ENCODE peak calls at places on chromosome 11, in five cellular contexts. W is hepatocyte, H is bronchial epithelial cell, O is AG04449, S is IMR-90. R is an unnamed sample.

GRCh38 chr11:71992331-71992730 is 6.4 kb upstream of the IL18BP start:
- DNase-seq in H (no peak), O (no peak), W (no peak), S (no peak), R (no peak)

GRCh38 chr11:35593143-35593542 is 25.1 kb upstream of the FJX1 start:
- DNase-seq in S (peak), O (peak), W (no peak), H (peak), R (peak)

GRCh38 chr11:102869354-102869753 is 5.4 kb downstream of the MMP12 start:
- DNase-seq in H (peak), S (no peak), W (no peak), O (no peak), R (peak)

GRCh38 chr11:75949023-75949672 is 134.1 kb downstream of the UVRAG start:
- DNase-seq in W (no peak), S (peak), O (no peak), H (no peak), R (no peak)

GRCh38 chr11:10051868-10052586 is 242.0 kb downstream of the SBF2 start:
- DNase-seq in O (no peak), S (peak), H (no peak), W (no peak), R (no peak)

GRCh38 chr11:794013-794765 is 3.9 kb downstream of the SLC25A22 start:
- DNase-seq in H (no peak), W (no peak), O (no peak), S (no peak), R (no peak)

GRCh38 chr11:70307176-70307575 is 36.7 kb downstream of the PPFIA1 start:
- DNase-seq in H (peak), W (no peak), O (no peak), S (no peak), R (peak)

GRCh38 chr11:109553284-109553683 is 131.3 kb downstream of the C11orf87 start:
- DNase-seq in H (no peak), W (no peak), O (no peak), S (no peak), R (no peak)

GRCh38 chr11:72812604-72812967 is 1.6 kb upstream of the ATG16L2 start:
- DNase-seq in S (no peak), O (no peak), W (no peak), H (no peak), R (peak)

GRCh38 chr11:17063171-17064002 is 14.1 kb downstream of the RPS13 start:
- DNase-seq in O (no peak), S (peak), W (peak), H (peak), R (peak)

GRCh38 chr11:124113890-124114289 is 1.4 kb upstream of the VWA5A start:
- DNase-seq in W (peak), S (peak), H (peak), O (no peak), R (no peak)

GRCh38 chr11:1554981-1555712 is 16.9 kb downstream of the DUSP8 start:
- DNase-seq in O (no peak), H (no peak), S (no peak), W (no peak), R (no peak)

GRCh38 chr11:76805206-76805913 is 22.2 kb downstream of the TSKU start:
- DNase-seq in W (no peak), O (no peak), S (peak), H (peak), R (peak)

GRCh38 chr11:14784230-14784629 is 107.8 kb downstream of the CYP2R1 start:
- DNase-seq in S (no peak), W (no peak), H (no peak), O (no peak), R (no peak)

DNA sequence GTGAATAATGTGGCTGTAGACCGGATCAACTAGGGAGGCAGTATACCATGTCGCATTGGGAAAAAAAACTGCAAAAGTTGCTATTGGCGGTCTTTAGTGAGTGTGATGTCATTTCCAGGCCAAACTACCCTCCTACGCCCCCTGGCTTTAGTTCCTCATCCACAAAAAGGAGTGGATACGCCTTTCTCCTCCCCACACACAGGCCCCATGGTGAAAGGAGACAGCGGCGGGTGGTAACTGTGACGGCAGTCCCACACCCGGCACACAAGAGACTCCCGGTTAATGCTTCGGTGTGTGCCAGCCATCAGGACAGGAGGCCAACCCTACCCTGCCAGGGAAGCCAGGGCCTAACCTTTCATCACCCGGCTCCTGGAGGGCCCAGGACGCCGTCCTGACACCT is 11.0 kb downstream of the TP53I11 start:
- DNase-seq in S (no peak), H (no peak), W (no peak), O (no peak), R (no peak)
- TF ChIP-seq CTCF in S (no peak), H (no peak), W (peak), O (peak), R (no peak)

DNA sequence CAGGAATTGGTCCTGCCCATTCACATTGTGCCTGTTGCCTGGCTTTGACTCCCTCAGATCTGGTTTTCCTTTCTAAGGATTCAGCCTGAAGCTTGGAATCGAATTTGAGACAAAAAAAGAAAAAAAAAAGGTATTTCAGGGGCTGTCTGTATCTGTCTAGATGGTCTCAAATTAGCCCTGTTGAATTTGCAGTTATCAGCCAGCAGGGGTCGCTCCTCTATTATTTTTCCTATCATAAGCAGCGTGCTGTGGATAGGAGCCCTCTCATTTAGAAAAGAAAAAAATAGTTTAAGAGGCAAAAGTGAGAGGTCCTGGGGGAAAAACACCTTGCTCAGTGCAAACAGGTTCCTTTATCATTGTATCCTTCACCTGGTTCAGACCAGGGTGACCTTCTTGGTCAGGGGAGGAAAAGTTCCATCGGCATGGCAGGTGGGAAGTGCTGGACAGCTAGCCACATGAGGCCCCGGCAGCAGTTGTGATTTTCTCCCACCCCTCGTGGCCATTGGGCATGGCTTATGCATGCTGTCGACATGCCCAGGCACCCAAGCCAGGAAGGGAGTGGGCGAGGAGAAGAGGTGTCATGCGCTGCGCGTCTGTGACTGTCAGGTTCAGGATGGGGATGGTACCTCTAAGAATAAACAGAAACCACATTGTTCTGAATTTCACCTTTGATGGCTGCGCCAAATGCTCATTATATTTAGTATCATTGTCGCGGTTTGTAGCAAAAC is 13.1 kb downstream of the OR5AK2 start:
- DNase-seq in W (no peak), S (peak), O (no peak), H (no peak), R (peak)
- TF ChIP-seq CTCF in W (peak), S (peak), O (peak), H (peak), R (peak)

DNA sequence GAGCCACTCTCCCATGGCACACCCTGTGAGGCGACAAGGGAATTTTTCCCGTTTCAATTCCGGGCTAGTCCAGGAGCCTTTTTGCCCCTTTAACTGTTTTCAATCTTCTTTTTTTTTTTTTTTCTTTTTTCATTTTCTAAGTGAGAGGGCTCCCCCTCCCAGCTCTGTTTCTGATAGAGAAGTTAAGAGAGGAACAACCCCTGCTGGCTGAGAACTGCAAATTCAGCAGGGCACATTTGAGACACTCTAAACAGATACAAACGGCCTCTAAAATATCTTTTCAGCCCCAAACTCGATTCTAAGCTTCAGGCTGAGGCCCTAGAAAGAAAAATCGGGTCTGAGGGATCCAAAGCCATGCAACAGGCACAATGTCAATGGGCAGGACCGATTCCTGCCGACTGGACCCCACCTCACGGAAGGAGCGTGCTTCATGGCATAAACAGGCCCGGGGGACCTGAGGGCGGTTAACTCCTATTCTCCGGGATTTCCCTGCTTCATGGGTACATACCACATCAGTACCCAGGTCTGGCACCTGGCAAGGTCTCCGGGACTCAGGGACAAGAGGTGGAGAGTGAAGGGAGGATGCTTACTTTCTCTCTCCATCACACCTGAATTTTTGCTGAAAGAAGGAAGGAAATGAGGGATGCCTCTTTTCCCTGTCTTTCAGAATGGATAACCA is 627.5 kb downstream of the BUD13 start:
- DNase-seq in O (no peak), H (no peak), S (no peak), W (no peak), R (no peak)
- TF ChIP-seq CTCF in O (no peak), H (no peak), S (peak), W (no peak), R (no peak)

DNA sequence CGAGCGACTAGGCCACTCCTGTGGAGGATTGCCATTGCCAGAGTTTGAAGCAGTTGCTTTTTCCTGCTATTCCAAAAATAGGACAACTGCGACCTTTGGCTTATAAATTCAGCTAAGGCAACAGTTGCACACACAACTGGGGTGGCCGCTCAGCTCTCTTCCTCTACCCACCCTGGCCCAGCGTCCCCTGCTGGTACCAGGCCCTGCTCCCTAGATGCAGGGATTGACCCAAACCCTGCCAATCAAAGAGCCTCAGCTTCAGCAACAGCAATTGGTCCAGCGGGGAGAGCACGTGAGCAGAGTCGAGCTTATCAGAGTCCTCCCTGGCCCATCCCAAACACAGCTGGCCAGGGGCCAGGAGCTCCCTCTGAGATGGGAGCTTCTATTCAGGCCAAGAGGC is 22.0 kb upstream of the CABP2 start:
- DNase-seq in H (no peak), O (no peak), S (no peak), W (no peak), R (no peak)
- TF ChIP-seq CTCF in H (no peak), O (no peak), S (no peak), W (no peak), R (no peak)

R was measured in MCF 10A.